ENCODE peak calls at places on chromosome 10, in eight cellular contexts. I is heart left ventricle; C is B cell; Z is Peyer's patch; E is Calu3; K is astrocyte of the spinal cord; W is GM06990; R is CD4-positive, alpha-beta T cell. Y is an unnamed sample.

GRCh38 chr10:66837990-66838389 is 87.8 kb upstream of the LRRTM3 start:
- DNase-seq in E (no peak), R (no peak), W (no peak), Z (no peak), I (no peak), C (no peak), K (peak; percentile 60), Y (no peak)

GRCh38 chr10:80200687-80201086 is 4.7 kb downstream of the ANXA11 start:
- DNase-seq in E (no peak), W (no peak), I (no peak), C (no peak), K (no peak), R (no peak), Z (no peak), Y (no peak)

GRCh38 chr10:51528527-51528926 is 170.9 kb downstream of the CSTF2T start:
- DNase-seq in C (no peak), R (no peak), I (no peak), E (no peak), W (no peak), K (no peak), Z (no peak), Y (no peak)

GRCh38 chr10:11875499-11876281 is 52.5 kb downstream of the PROSER2 start:
- DNase-seq in W (no peak), K (peak; percentile 65), R (no peak), C (no peak), E (peak; percentile 94), I (peak; percentile 82), Z (no peak), Y (no peak)

GRCh38 chr10:3398825-3399646 is 226.5 kb upstream of the PITRM1 start:
- DNase-seq in R (no peak), K (no peak), C (no peak), E (no peak), W (no peak), I (peak; percentile 65), Z (no peak), Y (no peak)

GRCh38 chr10:110226926-110227641 is 19.7 kb downstream of the MXI1 start:
- DNase-seq in R (peak; percentile 74), W (peak; percentile 63), I (peak; percentile 77), C (peak; percentile 91), E (peak; percentile 33), K (peak; percentile 27), Z (peak; percentile 79), Y (peak; percentile 90)

GRCh38 chr10:72171175-72171630 is 44.6 kb upstream of the ANAPC16 start:
- DNase-seq in K (peak; percentile 84), C (no peak), R (no peak), Z (no peak), E (peak; percentile 86), W (no peak), I (no peak), Y (no peak)

GRCh38 chr10:69716711-69717560 is 84.8 kb upstream of the COL13A1 start:
- DNase-seq in Z (no peak), R (peak; percentile 39), E (peak; percentile 89), I (no peak), K (peak; percentile 38), W (no peak), C (peak; percentile 20), Y (peak; percentile 60)

GRCh38 chr10:80158598-80159127 is 26.1 kb downstream of the PLAC9 start:
- DNase-seq in I (peak; percentile 96), Z (peak; percentile 22), R (no peak), K (peak; percentile 97), E (peak; percentile 83), C (no peak), W (no peak), Y (no peak)

GRCh38 chr10:7400068-7400824 is 10.6 kb downstream of the SFMBT2 start:
- DNase-seq in Z (no peak), R (no peak), K (no peak), C (no peak), E (no peak), W (no peak), I (peak; percentile 75), Y (no peak)
- TF ChIP-seq CTCF in Z (no peak), R (no peak), K (no peak), C (no peak), E (no peak), W (no peak), I (no peak), Y (no peak)

GRCh38 chr10:84534168-84534567 is 205.8 kb downstream of the CCSER2 start:
- DNase-seq in E (no peak), I (no peak), C (no peak), R (no peak), Z (no peak), W (no peak), K (no peak), Y (no peak)
- TF ChIP-seq CTCF in E (no peak), I (no peak), C (no peak), R (no peak), Z (no peak), W (peak; percentile 33), K (peak; percentile 37), Y (no peak)

GRCh38 chr10:96740579-96741281 is 20.4 kb upstream of the PIK3AP1 start:
- DNase-seq in K (no peak), R (no peak), E (no peak), W (no peak), Z (peak; percentile 66), C (peak; percentile 71), I (peak; percentile 70), Y (no peak)

GRCh38 chr10:96745950-96746349 is 25.6 kb upstream of the PIK3AP1 start:
- DNase-seq in Z (no peak), I (no peak), E (no peak), R (no peak), C (no peak), W (no peak), K (no peak), Y (no peak)

GRCh38 chr10:96746503-96746902 is 26.2 kb upstream of the PIK3AP1 start:
- DNase-seq in C (no peak), E (no peak), W (no peak), I (no peak), R (no peak), K (no peak), Z (no peak), Y (no peak)

GRCh38 chr10:96747734-96748550 is 27.6 kb upstream of the PIK3AP1 start:
- DNase-seq in C (peak; percentile 77), W (peak; percentile 85), K (no peak), R (no peak), E (peak; percentile 47), I (no peak), Z (peak; percentile 35), Y (peak; percentile 70)

DNA sequence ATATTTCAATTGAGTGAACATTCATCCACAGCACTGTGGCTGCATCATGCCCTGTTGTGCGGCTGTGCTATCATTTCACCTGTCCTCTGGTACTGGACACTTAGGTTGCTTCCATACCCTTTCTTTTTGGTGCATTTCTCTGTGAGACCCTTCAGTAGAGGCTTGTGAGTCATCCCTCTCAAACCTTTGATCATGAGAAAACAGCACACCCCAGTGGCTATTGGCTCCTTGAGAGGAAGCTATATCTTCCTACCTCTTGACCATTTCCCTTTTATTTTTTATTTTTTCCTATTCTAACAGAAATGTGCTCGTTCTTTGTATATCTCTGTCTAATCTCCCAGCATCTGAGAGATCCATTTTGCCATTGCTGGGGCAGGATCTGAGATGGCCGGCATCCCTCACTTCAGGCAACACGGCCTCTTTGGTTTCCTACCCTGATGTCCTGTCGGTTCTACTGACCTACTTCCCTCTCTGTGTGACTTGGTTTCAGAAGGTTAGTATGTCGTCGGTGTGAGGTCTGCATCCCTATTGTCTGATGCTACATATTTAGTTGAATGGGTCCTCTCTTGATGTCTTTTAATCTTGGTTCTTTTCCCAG is 23.8 kb upstream of the PIK3AP1 start:
- DNase-seq in K (peak; percentile 18), C (no peak), E (no peak), R (no peak), Z (no peak), I (no peak), W (no peak), Y (no peak)
- TF ChIP-seq CTCF in K (peak; percentile 31), C (no peak), E (no peak), R (no peak), Z (peak; percentile 28), I (peak; percentile 10), W (peak; percentile 33), Y (peak; percentile 25)

GRCh38 chr10:9685596-9685995 is 1332.1 kb upstream of the CELF2 start:
- DNase-seq in C (no peak), Z (no peak), E (no peak), K (no peak), I (no peak), R (no peak), W (no peak), Y (no peak)

GRCh38 chr10:9684186-9684585 is 1333.5 kb upstream of the CELF2 start:
- DNase-seq in C (no peak), K (no peak), R (no peak), I (no peak), W (no peak), E (no peak), Z (no peak), Y (no peak)

GRCh38 chr10:9682812-9683211 is 1334.9 kb upstream of the CELF2 start:
- DNase-seq in Z (no peak), C (no peak), K (no peak), W (no peak), R (no peak), I (no peak), E (no peak), Y (no peak)

GRCh38 chr10:9681655-9682054 is 1336.0 kb upstream of the CELF2 start:
- DNase-seq in I (no peak), W (no peak), Z (no peak), R (no peak), C (no peak), K (no peak), E (no peak), Y (no peak)
- TF ChIP-seq CTCF in I (no peak), W (peak; percentile 41), Z (no peak), R (no peak), C (no peak), K (no peak), E (no peak), Y (no peak)

DNA sequence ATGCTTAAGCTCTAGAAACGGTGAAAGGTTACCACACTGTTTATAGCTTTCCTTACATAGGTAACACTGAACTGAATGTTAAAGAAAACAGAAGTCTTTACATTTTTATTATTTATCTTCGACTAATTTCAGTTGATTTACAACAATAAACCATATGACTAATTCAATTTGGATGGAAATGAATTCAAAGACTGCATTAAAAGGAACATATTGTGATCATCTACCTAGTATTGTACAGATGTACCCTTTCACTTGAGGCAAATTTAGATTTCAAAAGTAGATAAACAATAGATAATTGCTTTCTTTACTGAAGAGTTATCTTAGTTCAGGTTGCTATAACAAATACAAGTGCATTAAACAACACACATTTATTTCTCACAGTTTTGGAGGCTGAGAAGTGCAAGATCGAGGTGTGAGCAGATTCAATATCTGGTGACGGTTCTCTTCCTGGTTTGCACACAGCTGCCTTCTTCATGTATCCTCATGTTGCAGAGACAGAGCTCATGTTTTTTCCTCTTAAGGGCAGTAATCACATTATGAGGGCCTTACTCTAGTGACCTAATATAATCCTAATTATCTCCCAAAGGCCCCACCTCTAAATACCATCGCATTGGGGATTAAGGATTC is 15.0 kb upstream of the ARMC3 start:
- DNase-seq in E (no peak), C (no peak), I (no peak), K (no peak), W (no peak), R (no peak), Z (no peak), Y (no peak)
- TF ChIP-seq CTCF in E (no peak), C (no peak), I (no peak), K (no peak), W (no peak), R (no peak), Z (no peak), Y (no peak)

DNA sequence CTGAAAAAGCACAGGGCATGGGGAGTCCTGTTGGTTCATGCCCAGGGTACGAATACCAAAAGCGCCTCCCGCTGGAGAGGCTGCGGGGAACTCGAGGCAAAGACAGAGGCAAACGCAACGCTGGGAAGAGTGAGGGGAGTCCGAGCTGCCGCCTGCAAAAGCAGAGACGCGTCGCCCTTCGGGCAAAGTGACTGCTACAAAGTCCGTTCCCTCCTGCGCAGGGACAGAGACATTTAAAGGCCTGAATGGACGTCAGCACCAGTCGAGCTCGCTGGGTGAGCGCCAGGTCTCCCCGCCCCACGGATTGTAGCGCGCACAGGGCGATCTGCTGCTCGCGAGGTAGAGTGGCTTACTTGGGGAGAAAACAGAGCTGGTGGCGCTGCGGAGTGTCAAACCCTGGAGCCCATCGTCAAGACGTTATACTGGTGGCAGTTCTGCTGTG is 732.8 kb downstream of the ZWINT start:
- DNase-seq in Z (no peak), I (peak; percentile 32), W (no peak), E (no peak), C (no peak), K (peak; percentile 17), R (no peak), Y (no peak)
- TF ChIP-seq CTCF in Z (no peak), I (no peak), W (no peak), E (no peak), C (no peak), K (no peak), R (no peak), Y (no peak)

Y was measured in GM20000.